ENCODE peak calls at places on chromosomes 4 and X, in eight cellular contexts. T, Q, U, W, R, C, D and Z are unnamed samples.

GRCh38 chr4:115260195-115260594 is 146.8 kb upstream of the NDST4 start:
- DNase-seq in D (no peak), R (no peak), U (no peak), T (no peak), Q (no peak), C (no peak), W (no peak), Z (no peak)

GRCh38 chr4:82423245-82424054 is 6.8 kb downstream of the HNRNPDL start:
- DNase-seq in T (no peak), W (no peak), U (peak; percentile 34), D (peak; percentile 15), C (no peak), Q (peak; percentile 63), R (peak; percentile 29), Z (no peak)

GRCh38 chr4:177185151-177185550 is 124.5 kb upstream of the NEIL3 start:
- DNase-seq in U (no peak), R (no peak), D (no peak), W (no peak), T (no peak), C (no peak), Q (no peak), Z (no peak)

GRCh38 chrX:106959897-106960296 is 39.7 kb downstream of the CLDN2 start:
- DNase-seq in D (no peak), R (peak; percentile 18), U (peak; percentile 0), C (no peak), Q (peak; percentile 1), T (no peak), W (no peak), Z (no peak)

GRCh38 chr4:8332038-8332857 is 62.7 kb downstream of the HTRA3 start:
- DNase-seq in U (no peak), C (no peak), D (no peak), Q (no peak), T (no peak), W (no peak), R (no peak), Z (no peak)

GRCh38 chrX:132382068-132382467 is 106.8 kb downstream of the MBNL3 start:
- DNase-seq in R (no peak), Q (no peak), W (no peak), D (no peak), U (no peak), C (no peak), T (no peak), Z (no peak)

GRCh38 chr4:3414421-3415279 is 27.1 kb upstream of the HGFAC start:
- DNase-seq in T (no peak), R (no peak), W (no peak), U (no peak), C (no peak), Q (peak; percentile 27), D (no peak), Z (no peak)

GRCh38 chr4:97589481-97590196 is 553.6 kb downstream of the STPG2 start:
- DNase-seq in Q (no peak), U (peak; percentile 22), C (no peak), R (no peak), T (no peak), D (no peak), W (no peak), Z (no peak)

GRCh38 chrX:111431007-111431406 is 19.0 kb upstream of the DCX start:
- DNase-seq in R (no peak), T (no peak), U (no peak), Q (no peak), D (no peak), W (no peak), C (no peak), Z (no peak)

GRCh38 chr4:99887837-99888236 is 6.4 kb downstream of the LAMTOR3 start:
- DNase-seq in D (no peak), W (no peak), Q (no peak), C (no peak), T (no peak), U (no peak), R (peak; percentile 60), Z (no peak)

GRCh38 chrX:6175914-6176313 is 52.8 kb downstream of the NLGN4X start:
- DNase-seq in D (no peak), W (no peak), U (no peak), R (no peak), Q (no peak), T (no peak), C (no peak), Z (no peak)

GRCh38 chrX:45295587-45295986 is 94.9 kb upstream of the DIPK2B start:
- DNase-seq in Q (no peak), R (peak; percentile 49), D (peak; percentile 41), T (no peak), U (peak; percentile 54), C (no peak), W (no peak), Z (no peak)